ENCODE peak calls at places on chromosomes 2 and 18, in four cellular contexts. Y, S, B and H are unnamed samples.

GRCh38 chr2:128317186-128317897 is 1.3 kb downstream of the HS6ST1 start:
- DNase-seq in S (peak; percentile 11), Y (no peak), B (peak; percentile 63), H (peak; percentile 63)

GRCh38 chr2:163571423-163572102 is 164.2 kb downstream of the FIGN start:
- DNase-seq in S (no peak), Y (no peak), B (no peak), H (peak; percentile 16)

GRCh38 chr2:20188201-20188600 is 36.7 kb downstream of the SDC1 start:
- DNase-seq in Y (no peak), S (no peak), B (no peak), H (no peak)

GRCh38 chr18:24763765-24764548 is 303.5 kb downstream of the HRH4 start:
- DNase-seq in B (no peak), S (no peak), Y (no peak), H (no peak)

GRCh38 chr2:216404010-216404618 is 8.2 kb upstream of the SMARCAL1 start:
- DNase-seq in S (no peak), B (peak; percentile 54), Y (peak; percentile 37), H (peak; percentile 54)

GRCh38 chr2:220619525-220620267 is 952.4 kb downstream of the EPHA4 start:
- DNase-seq in S (no peak), B (no peak), Y (no peak), H (no peak)

GRCh38 chr18:39863916-39864315 is 2091.1 kb upstream of the PIK3C3 start:
- DNase-seq in Y (no peak), B (no peak), S (no peak), H (no peak)

GRCh38 chr2:66794115-66794514 is 359.2 kb downstream of the MEIS1 start:
- DNase-seq in S (no peak), Y (no peak), B (no peak), H (no peak)

GRCh38 chr18:39742015-39742466 is 2176.4 kb upstream of the CELF4 start:
- DNase-seq in B (peak; percentile 53), Y (no peak), S (no peak), H (no peak)

GRCh38 chr18:1559563-1559962 is 654.9 kb downstream of the ADCYAP1 start:
- DNase-seq in S (no peak), Y (peak; percentile 10), B (no peak), H (peak; percentile 3)

GRCh38 chr2:47688561-47688960 is 94.4 kb upstream of the MSH6 start:
- DNase-seq in S (no peak), B (no peak), Y (no peak), H (no peak)

GRCh38 chr2:168528016-168528415 is 71.9 kb downstream of the CERS6 start:
- DNase-seq in Y (no peak), B (no peak), S (no peak), H (no peak)

GRCh38 chr2:6557737-6558136 is 308.0 kb downstream of the CMPK2 start:
- DNase-seq in S (no peak), Y (no peak), B (no peak), H (no peak)

GRCh38 chr18:26356045-26356785 is 130.0 kb downstream of the TAF4B start:
- DNase-seq in S (peak; percentile 1), Y (no peak), B (no peak), H (no peak)

GRCh38 chr2:37855283-37856041 is 69.6 kb upstream of the RMDN2 start:
- DNase-seq in S (no peak), Y (no peak), B (no peak), H (no peak)

GRCh38 chr2:109173311-109174171 is 44.5 kb downstream of the SH3RF3 start:
- DNase-seq in Y (no peak), S (no peak), B (peak; percentile 53), H (no peak)

GRCh38 chr2:14816069-14816738 is 183.7 kb downstream of the LRATD1 start:
- DNase-seq in Y (no peak), S (no peak), B (no peak), H (no peak)

GRCh38 chr2:115303-115702 is 69.0 kb upstream of the FAM110C start:
- DNase-seq in S (no peak), Y (no peak), B (no peak), H (peak; percentile 28)

GRCh38 chr18:77271720-77272481 is 22.3 kb downstream of the GALR1 start:
- DNase-seq in S (no peak), Y (no peak), B (no peak), H (no peak)

GRCh38 chr2:25082002-25082622 is 40.2 kb downstream of the EFR3B start:
- DNase-seq in Y (no peak), S (no peak), B (no peak), H (no peak)

GRCh38 chr2:49973917-49974368 is 819.6 kb upstream of the FSHR start:
- DNase-seq in Y (no peak), S (no peak), B (peak; percentile 65), H (no peak)

GRCh38 chr18:8091042-8091441 is 518.2 kb upstream of the RAB12 start:
- DNase-seq in S (no peak), Y (no peak), B (no peak), H (no peak)

GRCh38 chr18:69787825-69788547 is 159.7 kb downstream of the CD226 start:
- DNase-seq in B (no peak), S (no peak), Y (no peak), H (peak; percentile 67)

GRCh38 chr2:206415618-206416243 is 27.6 kb upstream of the ADAM23 start:
- DNase-seq in B (no peak), Y (no peak), S (no peak), H (peak; percentile 7)

GRCh38 chr2:3805120-3805519 is 101.7 kb downstream of the DCDC2C start:
- DNase-seq in Y (peak; percentile 48), B (peak; percentile 75), S (no peak), H (peak; percentile 57)

GRCh38 chr2:45172993-45173392 is 163.7 kb upstream of the SIX2 start:
- DNase-seq in Y (no peak), B (no peak), S (no peak), H (no peak)

DNA sequence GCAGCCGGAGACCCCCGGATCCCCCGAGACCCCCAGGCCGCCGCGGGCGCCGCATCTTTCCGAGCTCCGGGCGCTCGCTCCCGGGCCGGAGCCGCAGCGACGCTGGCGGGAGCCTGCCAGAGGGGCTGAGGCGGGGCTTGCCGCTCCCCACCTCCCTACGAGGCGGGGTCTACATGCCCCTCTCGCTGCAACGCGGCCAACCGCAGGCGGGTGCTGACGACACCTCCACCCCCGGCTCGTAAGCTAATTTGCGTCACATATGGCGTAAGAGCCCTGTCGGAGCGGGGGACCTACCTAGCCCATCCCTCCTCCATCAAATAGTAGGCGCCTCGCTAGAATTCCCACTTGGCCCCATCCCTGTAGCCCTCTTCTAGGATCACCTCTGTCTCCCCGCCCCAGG is at the start of gene PTPRN:
- DNase-seq in Y (no peak), B (peak; percentile 95), S (no peak), H (no peak)
- TF ChIP-seq NFIC in Y (no peak), B (no peak), S (no peak), H (no peak)

GRCh38 chr2:241009601-241010530 is 11.4 kb downstream of the SNED1 start:
- DNase-seq in B (peak; percentile 79), Y (no peak), S (no peak), H (no peak)
- TF ChIP-seq NFIC in B (no peak), Y (no peak), S (no peak), H (no peak)

GRCh38 chr2:197498937-197499593 is 575 bp downstream of the HSPD1 start:
- DNase-seq in Y (peak; percentile 47), B (peak; percentile 59), S (no peak), H (peak; percentile 57)
- TF ChIP-seq NFIC in Y (no peak), B (no peak), S (no peak), H (peak; percentile 11)

GRCh38 chr2:28956890-28957289 is 24.2 kb upstream of the TOGARAM2 start:
- DNase-seq in S (no peak), B (no peak), Y (no peak), H (no peak)
- TF ChIP-seq NFIC in S (no peak), B (no peak), Y (no peak), H (no peak)

DNA sequence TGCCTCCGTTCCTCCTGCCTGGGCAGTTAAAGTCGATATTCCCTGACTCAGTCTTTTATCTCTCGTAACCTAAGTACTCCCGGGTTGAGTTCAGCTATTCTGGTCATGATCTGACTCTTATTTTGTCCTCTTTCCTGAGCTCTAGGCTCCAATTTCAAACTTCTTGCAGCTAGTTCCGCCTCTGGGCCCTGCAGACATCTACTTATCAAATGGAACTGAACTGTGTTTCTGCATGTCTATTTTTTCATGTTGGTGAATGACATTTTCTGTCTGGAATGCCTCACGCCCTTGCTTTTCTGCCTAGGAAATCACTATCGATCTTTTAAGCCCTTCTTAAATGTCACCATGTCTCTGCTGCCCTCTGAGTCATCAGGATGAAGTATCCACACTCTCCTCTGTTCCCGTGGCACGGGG is 101.5 kb downstream of the VAPA start:
- DNase-seq in B (no peak), Y (no peak), S (no peak), H (no peak)
- TF ChIP-seq NFIC in B (no peak), Y (no peak), S (no peak), H (no peak)

DNA sequence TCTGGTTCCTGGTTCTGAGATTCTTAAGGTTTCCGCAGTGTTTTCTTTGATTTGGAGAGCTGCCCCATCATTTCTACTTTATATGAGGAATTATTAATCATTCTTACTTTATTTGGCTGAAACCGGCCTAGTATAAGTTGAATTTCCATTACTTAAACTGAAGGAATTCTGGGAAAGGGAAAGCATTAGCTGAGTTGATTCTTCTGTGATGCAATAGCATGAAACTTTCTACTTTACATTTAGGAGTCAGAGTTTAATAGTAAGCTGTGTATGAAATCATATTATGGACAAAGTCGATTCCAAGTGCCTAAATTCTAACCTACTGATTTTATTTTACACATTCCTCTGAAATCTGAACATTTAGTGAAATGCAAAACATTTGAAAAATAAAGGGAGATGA is 1269.7 kb upstream of the ZEB2 start:
- DNase-seq in B (no peak), S (no peak), Y (no peak), H (no peak)
- TF ChIP-seq NFIC in B (no peak), S (no peak), Y (no peak), H (no peak)

DNA sequence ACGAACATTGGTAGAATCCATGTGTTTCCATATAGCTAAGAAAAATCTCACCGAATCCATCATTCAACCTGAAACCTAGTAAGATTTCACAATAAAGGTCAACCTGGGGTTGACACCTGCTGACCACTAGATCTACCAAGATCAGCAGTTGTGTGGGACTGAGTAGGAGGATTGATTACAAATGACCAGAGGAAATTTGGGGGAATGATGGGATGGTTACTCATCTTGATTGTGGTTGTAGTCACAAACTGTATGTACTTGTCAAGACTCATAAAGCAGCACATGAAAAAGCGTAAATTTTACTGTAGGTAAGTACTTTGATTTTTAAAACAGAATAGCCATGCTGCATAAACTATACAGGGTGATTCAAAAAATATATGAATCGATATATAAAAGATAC is 14.7 kb downstream of the DAPL1 start:
- DNase-seq in B (no peak), S (no peak), Y (no peak), H (no peak)
- TF ChIP-seq NFIC in B (no peak), S (no peak), Y (no peak), H (no peak)